ENCODE peak calls at places on chromosome 21, in four cellular contexts. D is K562, N is HepG2, Z is H1. X is an unnamed sample.

GRCh38 chr21:34604556-34604955 is 10.4 kb downstream of the RCAN1 start:
- DNase-seq in D (no peak), N (no peak), Z (no peak), X (no peak)

GRCh38 chr21:17514124-17514481 is 1.3 kb downstream of the CXADR start:
- DNase-seq in D (no peak), N (peak; percentile 27), Z (peak; percentile 41), X (no peak)

GRCh38 chr21:41966872-41967621 is 13.2 kb upstream of the C2CD2 start:
- DNase-seq in D (no peak), N (no peak), Z (no peak), X (no peak)

GRCh38 chr21:34836103-34836932 is 167.5 kb downstream of the CLIC6 start:
- DNase-seq in D (no peak), N (peak; percentile 92), Z (no peak), X (no peak)

GRCh38 chr21:15444118-15444960 is 285.4 kb upstream of the USP25 start:
- DNase-seq in D (no peak), N (peak; percentile 98), Z (no peak), X (no peak)

GRCh38 chr21:41651396-41651795 is 115.5 kb downstream of the RIPK4 start:
- DNase-seq in D (no peak), N (no peak), Z (no peak), X (no peak)

GRCh38 chr21:21200939-21201610 is 202.9 kb downstream of the NCAM2 start:
- DNase-seq in D (no peak), N (no peak), Z (no peak), X (no peak)

GRCh38 chr21:41950941-41951408 is 2.8 kb downstream of the C2CD2 start:
- DNase-seq in D (no peak), N (no peak), Z (no peak), X (no peak)

GRCh38 chr21:15060776-15061175 is 4.0 kb downstream of the NRIP1 start:
- DNase-seq in D (peak; percentile 24), N (no peak), Z (no peak), X (no peak)

GRCh38 chr21:42414928-42415769 is 11.4 kb downstream of the UBASH3A start:
- DNase-seq in D (peak; percentile 45), N (no peak), Z (no peak), X (peak; percentile 97)

GRCh38 chr21:38769253-38769780 is 36.4 kb upstream of the ETS2 start:
- DNase-seq in D (no peak), N (no peak), Z (no peak), X (no peak)

GRCh38 chr21:41709965-41710822 is 56.7 kb downstream of the RIPK4 start:
- DNase-seq in D (no peak), N (no peak), Z (no peak), X (no peak)

GRCh38 chr21:29025328-29025713 is 853 bp downstream of the USP16 start:
- DNase-seq in D (no peak), N (no peak), Z (no peak), X (no peak)

GRCh38 chr21:14382486-14382834 is 486 bp downstream of the HSPA13 start:
- DNase-seq in D (no peak), N (no peak), Z (no peak), X (no peak)

GRCh38 chr21:28018741-28019669 is 973.7 kb downstream of the LTN1 start:
- DNase-seq in D (no peak), N (no peak), Z (no peak), X (no peak)

GRCh38 chr21:23245231-23245630 is 2247.0 kb downstream of the NCAM2 start:
- DNase-seq in D (no peak), N (no peak), Z (no peak), X (no peak)

GRCh38 chr21:41979335-41979734 is 25.5 kb upstream of the C2CD2 start:
- DNase-seq in D (no peak), N (no peak), Z (no peak), X (no peak)

GRCh38 chr21:35244514-35244913 is 195.4 kb upstream of the RUNX1 start:
- DNase-seq in D (no peak), N (no peak), Z (no peak), X (no peak)

GRCh38 chr21:26840912-26841311 is 4.3 kb downstream of the ADAMTS1 start:
- DNase-seq in D (no peak), N (no peak), Z (no peak), X (no peak)

DNA sequence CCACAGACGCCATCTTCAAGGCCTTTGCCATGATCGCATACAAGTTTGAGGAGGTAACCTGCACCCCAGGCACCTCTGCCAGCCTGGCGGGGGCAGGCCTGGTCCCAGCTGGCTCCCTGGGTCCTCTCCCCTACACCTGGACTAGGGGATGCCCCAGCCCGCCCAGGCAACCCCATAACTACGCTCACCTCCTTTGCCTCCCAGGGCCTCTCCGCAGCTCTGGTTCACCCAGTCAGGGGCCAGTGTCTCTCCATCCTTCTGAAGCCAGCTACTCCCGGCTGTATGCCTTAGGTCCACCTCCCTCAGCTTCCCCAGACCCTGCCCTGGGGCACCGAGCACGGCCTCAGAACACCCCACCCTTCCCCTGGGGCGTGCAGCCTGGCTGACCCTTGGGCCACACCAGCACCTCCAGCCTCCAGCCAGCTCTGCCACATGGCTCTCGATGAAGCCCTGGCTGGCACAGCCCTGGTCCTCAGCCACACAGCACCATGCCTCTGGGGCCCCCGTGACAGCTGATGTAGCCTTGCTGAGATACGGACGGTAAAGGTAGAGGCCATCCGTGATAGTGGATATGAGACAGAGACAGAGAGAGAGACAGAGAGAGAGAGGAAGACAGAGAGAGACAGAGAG is 80.4 kb upstream of the COL6A1 start:
- DNase-seq in D (no peak), N (no peak), Z (no peak), X (no peak)
- TF ChIP-seq GABPA in D (no peak), N (no peak), Z (no peak), X (no peak)

DNA sequence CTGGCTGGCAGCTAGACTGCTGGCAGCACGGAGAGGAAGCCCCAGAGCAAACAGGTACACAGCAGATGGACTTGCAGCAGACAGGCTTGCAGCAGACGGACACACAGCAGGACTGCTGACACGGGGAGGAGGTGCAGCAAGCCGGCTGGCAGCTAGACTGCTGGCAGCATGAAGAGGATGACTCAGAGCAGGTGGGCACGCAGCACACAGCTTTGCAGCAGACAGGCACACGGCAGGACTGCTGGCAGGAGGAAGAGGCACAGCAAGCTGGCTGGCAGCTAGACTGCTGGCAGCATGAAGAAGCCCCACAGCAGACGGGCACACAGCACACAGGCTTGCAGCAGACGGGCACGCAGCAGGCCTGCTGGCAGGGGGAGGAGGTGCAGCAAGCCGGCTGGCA is 498 bp downstream of the KRTAP10-2 start:
- DNase-seq in D (no peak), N (no peak), Z (no peak), X (no peak)
- TF ChIP-seq BRCA1 in D (no peak), N (no peak), Z (no peak), X (no peak)

GRCh38 chr21:31731802-31732537 is at the start of gene SCAF4:
- DNase-seq in D (peak; percentile 94), N (peak; percentile 77), Z (peak; percentile 49), X (peak; percentile 28)
- TF ChIP-seq GABPA in D (peak; percentile 3), N (no peak), Z (no peak), X (no peak)

GRCh38 chr21:25375675-25376074 is 231.6 kb downstream of the MRPL39 start:
- DNase-seq in D (no peak), N (no peak), Z (no peak), X (no peak)
- TF ChIP-seq BRCA1 in D (no peak), N (no peak), Z (no peak), X (no peak)

GRCh38 chr21:16455526-16455925 is 725.7 kb downstream of the USP25 start:
- DNase-seq in D (no peak), N (no peak), Z (no peak), X (no peak)

GRCh38 chr21:16457498-16457897 is 727.7 kb downstream of the USP25 start:
- DNase-seq in D (no peak), N (no peak), Z (no peak), X (no peak)

GRCh38 chr21:16460936-16461335 is 731.2 kb downstream of the USP25 start:
- DNase-seq in D (no peak), N (no peak), Z (no peak), X (no peak)

GRCh38 chr21:16454371-16454770 is 724.6 kb downstream of the USP25 start:
- DNase-seq in D (no peak), N (no peak), Z (no peak), X (no peak)

DNA sequence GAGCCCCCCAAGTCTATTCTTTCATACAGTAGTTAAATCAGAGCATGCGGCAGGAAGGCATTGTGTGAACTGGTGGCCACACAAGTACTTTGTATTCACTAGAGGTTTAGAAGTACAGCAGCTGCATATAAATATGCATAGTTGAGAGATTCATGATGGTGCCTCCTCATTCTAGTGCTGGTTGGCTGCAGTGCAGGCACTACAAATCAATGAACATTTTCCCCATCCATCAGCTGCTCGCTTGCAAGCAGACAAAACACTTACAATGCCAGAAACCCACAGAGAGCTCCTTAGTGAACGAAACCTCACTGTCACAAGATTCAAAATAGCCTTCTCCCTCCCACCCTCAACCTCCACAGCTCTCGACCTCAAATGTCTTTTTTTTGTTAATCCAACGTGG is 726.2 kb downstream of the USP25 start:
- DNase-seq in D (no peak), N (no peak), Z (no peak), X (no peak)
- TF ChIP-seq GABPA in D (no peak), N (no peak), Z (no peak), X (no peak)

GRCh38 chr21:33231526-33231925 is 1.8 kb downstream of the IFNAR2 start:
- DNase-seq in D (no peak), N (no peak), Z (no peak), X (no peak)

GRCh38 chr21:33232640-33233039 is 2.9 kb downstream of the IFNAR2 start:
- DNase-seq in D (no peak), N (peak; percentile 28), Z (no peak), X (no peak)

GRCh38 chr21:33229776-33230517 is at the start of gene IFNAR2:
- DNase-seq in D (peak; percentile 99), N (peak; percentile 40), Z (peak; percentile 27), X (no peak)

GRCh38 chr21:33229099-33229775 is 501 bp upstream of the IFNAR2 start:
- DNase-seq in D (no peak), N (no peak), Z (no peak), X (no peak)

GRCh38 chr21:33230518-33231324 is 983 bp downstream of the IFNAR2 start:
- DNase-seq in D (peak; percentile 69), N (peak; percentile 37), Z (peak; percentile 38), X (no peak)
- TF ChIP-seq BRCA1 in D (no peak), N (no peak), Z (no peak), X (no peak)

DNA sequence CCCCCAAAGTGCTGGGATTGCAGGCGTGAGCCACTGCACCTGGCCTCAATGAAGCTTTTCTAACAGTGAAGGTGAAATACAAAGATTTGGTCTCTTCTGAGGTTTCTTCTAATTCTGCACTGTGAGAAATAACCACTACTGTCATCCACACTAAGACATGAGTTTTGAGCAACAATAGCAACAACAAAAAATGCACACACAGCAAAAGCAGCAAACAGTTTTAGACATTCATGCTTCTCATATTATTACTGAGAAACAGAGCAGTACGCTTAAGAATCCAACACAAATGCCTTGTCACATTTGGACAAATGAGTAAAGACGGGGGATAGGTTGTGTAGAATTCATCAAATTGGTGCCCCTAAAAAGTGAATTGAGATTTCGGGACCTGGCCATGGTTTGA is 116.4 kb downstream of the SIM2 start:
- DNase-seq in D (no peak), N (no peak), Z (no peak), X (no peak)
- TF ChIP-seq GABPA in D (no peak), N (no peak), Z (no peak), X (no peak)

X was measured in GM12878.